ENCODE peak calls at places on chromosomes 4 and X, in seven cellular contexts. One of them, this sample, is unnamed.

GRCh38 chr4:165384186-165384585 is 5.4 kb downstream of the CPE start:
- DNase-seq in erythroblast: no peak
- DNase-seq in stomach: no peak
- DNase-seq in heart left ventricle: no peak
- DNase-seq in A549: no peak
- DNase-seq in GM12891: no peak
- DNase-seq in HepG2: no peak
- DNase-seq in this sample: no peak

GRCh38 chr4:3481783-3482397 is 18.8 kb downstream of the DOK7 start:
- DNase-seq in GM12891: no peak
- DNase-seq in stomach: peak
- DNase-seq in heart left ventricle: no peak
- DNase-seq in HepG2: no peak
- DNase-seq in erythroblast: no peak
- DNase-seq in A549: no peak
- DNase-seq in this sample: peak

GRCh38 chr4:2408401-2408958 is 10.0 kb downstream of the ZFYVE28 start:
- DNase-seq in stomach: no peak
- DNase-seq in heart left ventricle: no peak
- DNase-seq in GM12891: peak
- DNase-seq in A549: peak
- DNase-seq in erythroblast: peak
- DNase-seq in HepG2: no peak
- DNase-seq in this sample: peak

GRCh38 chr4:109701566-109702399 is 1.5 kb downstream of the CASP6 start:
- DNase-seq in erythroblast: peak
- DNase-seq in heart left ventricle: no peak
- DNase-seq in GM12891: no peak
- DNase-seq in HepG2: peak
- DNase-seq in stomach: no peak
- DNase-seq in A549: no peak
- DNase-seq in this sample: peak

GRCh38 chr4:25993564-25994185 is 79.7 kb downstream of the SMIM20 start:
- DNase-seq in HepG2: peak
- DNase-seq in A549: peak
- DNase-seq in GM12891: peak
- DNase-seq in erythroblast: peak
- DNase-seq in stomach: no peak
- DNase-seq in heart left ventricle: peak
- DNase-seq in this sample: peak

GRCh38 chr4:8132947-8133705 is 25.5 kb downstream of the ABLIM2 start:
- DNase-seq in HepG2: no peak
- DNase-seq in A549: no peak
- DNase-seq in GM12891: no peak
- DNase-seq in heart left ventricle: no peak
- DNase-seq in stomach: no peak
- DNase-seq in erythroblast: no peak
- DNase-seq in this sample: no peak

GRCh38 chr4:123619326-123619725 is 222.7 kb downstream of the SPRY1 start:
- DNase-seq in stomach: no peak
- DNase-seq in heart left ventricle: no peak
- DNase-seq in erythroblast: no peak
- DNase-seq in GM12891: no peak
- DNase-seq in HepG2: no peak
- DNase-seq in A549: no peak
- DNase-seq in this sample: no peak

GRCh38 chr4:111883557-111883999 is 261.7 kb upstream of the FAM241A start:
- DNase-seq in heart left ventricle: no peak
- DNase-seq in A549: no peak
- DNase-seq in erythroblast: no peak
- DNase-seq in GM12891: no peak
- DNase-seq in stomach: no peak
- DNase-seq in HepG2: no peak
- DNase-seq in this sample: no peak

GRCh38 chrX:12887767-12888166 is 18.7 kb upstream of the TLR8 start:
- DNase-seq in A549: no peak
- DNase-seq in GM12891: no peak
- DNase-seq in stomach: no peak
- DNase-seq in HepG2: no peak
- DNase-seq in erythroblast: no peak
- DNase-seq in heart left ventricle: no peak
- DNase-seq in this sample: no peak

GRCh38 chrX:38878674-38879375 is 77.6 kb downstream of the MID1IP1 start:
- DNase-seq in GM12891: no peak
- DNase-seq in heart left ventricle: no peak
- DNase-seq in stomach: no peak
- DNase-seq in A549: no peak
- DNase-seq in erythroblast: no peak
- DNase-seq in HepG2: no peak
- DNase-seq in this sample: no peak

GRCh38 chr4:158769175-158769831 is 477 bp downstream of the FNIP2 start:
- DNase-seq in heart left ventricle: peak
- DNase-seq in HepG2: no peak
- DNase-seq in erythroblast: peak
- DNase-seq in GM12891: peak
- DNase-seq in stomach: peak
- DNase-seq in A549: no peak
- DNase-seq in this sample: peak

GRCh38 chr4:112073201-112073600 is 72.1 kb upstream of the FAM241A start:
- DNase-seq in stomach: no peak
- DNase-seq in HepG2: no peak
- DNase-seq in erythroblast: no peak
- DNase-seq in A549: no peak
- DNase-seq in GM12891: no peak
- DNase-seq in heart left ventricle: no peak
- DNase-seq in this sample: no peak

GRCh38 chr4:174437324-174437723 is 85.0 kb downstream of the HPGD start:
- DNase-seq in A549: peak
- DNase-seq in heart left ventricle: no peak
- DNase-seq in GM12891: no peak
- DNase-seq in stomach: no peak
- DNase-seq in HepG2: no peak
- DNase-seq in erythroblast: no peak
- DNase-seq in this sample: no peak

GRCh38 chrX:105945266-105945665 is 93.3 kb downstream of the SERPINA7 start:
- DNase-seq in GM12891: no peak
- DNase-seq in erythroblast: no peak
- DNase-seq in HepG2: no peak
- DNase-seq in stomach: no peak
- DNase-seq in heart left ventricle: no peak
- DNase-seq in A549: no peak
- DNase-seq in this sample: no peak

GRCh38 chrX:27890611-27891010 is 82.8 kb downstream of the MAGEB10 start:
- DNase-seq in A549: peak
- DNase-seq in heart left ventricle: no peak
- DNase-seq in GM12891: no peak
- DNase-seq in erythroblast: no peak
- DNase-seq in HepG2: no peak
- DNase-seq in stomach: no peak
- DNase-seq in this sample: no peak

GRCh38 chrX:46758956-46759644 is at the start of gene SLC9A7:
- DNase-seq in stomach: peak
- DNase-seq in A549: peak
- DNase-seq in GM12891: peak
- DNase-seq in erythroblast: peak
- DNase-seq in heart left ventricle: peak
- DNase-seq in HepG2: peak
- DNase-seq in this sample: peak

GRCh38 chr4:13527983-13528822 is 16.1 kb downstream of the NKX3-2 start:
- DNase-seq in heart left ventricle: no peak
- DNase-seq in erythroblast: no peak
- DNase-seq in A549: no peak
- DNase-seq in GM12891: peak
- DNase-seq in stomach: no peak
- DNase-seq in HepG2: no peak
- DNase-seq in this sample: no peak

GRCh38 chr4:166501941-166502382 is 628.9 kb downstream of the TLL1 start:
- DNase-seq in HepG2: peak
- DNase-seq in erythroblast: peak
- DNase-seq in GM12891: no peak
- DNase-seq in A549: peak
- DNase-seq in stomach: no peak
- DNase-seq in heart left ventricle: no peak
- DNase-seq in this sample: no peak

GRCh38 chr4:1576200-1576960 is 107.7 kb downstream of the FAM53A start:
- DNase-seq in stomach: no peak
- DNase-seq in HepG2: no peak
- DNase-seq in heart left ventricle: no peak
- DNase-seq in erythroblast: no peak
- DNase-seq in GM12891: no peak
- DNase-seq in A549: no peak
- DNase-seq in this sample: no peak

GRCh38 chr4:183670251-183670650 is 11.2 kb downstream of the TRAPPC11 start:
- DNase-seq in A549: no peak
- DNase-seq in GM12891: no peak
- DNase-seq in heart left ventricle: no peak
- DNase-seq in erythroblast: no peak
- DNase-seq in HepG2: no peak
- DNase-seq in stomach: no peak
- DNase-seq in this sample: no peak

GRCh38 chr4:147057631-147057980 is 111.9 kb upstream of the TTC29 start:
- DNase-seq in A549: no peak
- DNase-seq in GM12891: no peak
- DNase-seq in heart left ventricle: no peak
- DNase-seq in HepG2: no peak
- DNase-seq in erythroblast: no peak
- DNase-seq in stomach: no peak
- DNase-seq in this sample: no peak

GRCh38 chr4:124025423-124025822 is 628.8 kb downstream of the SPRY1 start:
- DNase-seq in erythroblast: no peak
- DNase-seq in heart left ventricle: no peak
- DNase-seq in GM12891: no peak
- DNase-seq in stomach: no peak
- DNase-seq in A549: no peak
- DNase-seq in HepG2: no peak
- DNase-seq in this sample: no peak

DNA sequence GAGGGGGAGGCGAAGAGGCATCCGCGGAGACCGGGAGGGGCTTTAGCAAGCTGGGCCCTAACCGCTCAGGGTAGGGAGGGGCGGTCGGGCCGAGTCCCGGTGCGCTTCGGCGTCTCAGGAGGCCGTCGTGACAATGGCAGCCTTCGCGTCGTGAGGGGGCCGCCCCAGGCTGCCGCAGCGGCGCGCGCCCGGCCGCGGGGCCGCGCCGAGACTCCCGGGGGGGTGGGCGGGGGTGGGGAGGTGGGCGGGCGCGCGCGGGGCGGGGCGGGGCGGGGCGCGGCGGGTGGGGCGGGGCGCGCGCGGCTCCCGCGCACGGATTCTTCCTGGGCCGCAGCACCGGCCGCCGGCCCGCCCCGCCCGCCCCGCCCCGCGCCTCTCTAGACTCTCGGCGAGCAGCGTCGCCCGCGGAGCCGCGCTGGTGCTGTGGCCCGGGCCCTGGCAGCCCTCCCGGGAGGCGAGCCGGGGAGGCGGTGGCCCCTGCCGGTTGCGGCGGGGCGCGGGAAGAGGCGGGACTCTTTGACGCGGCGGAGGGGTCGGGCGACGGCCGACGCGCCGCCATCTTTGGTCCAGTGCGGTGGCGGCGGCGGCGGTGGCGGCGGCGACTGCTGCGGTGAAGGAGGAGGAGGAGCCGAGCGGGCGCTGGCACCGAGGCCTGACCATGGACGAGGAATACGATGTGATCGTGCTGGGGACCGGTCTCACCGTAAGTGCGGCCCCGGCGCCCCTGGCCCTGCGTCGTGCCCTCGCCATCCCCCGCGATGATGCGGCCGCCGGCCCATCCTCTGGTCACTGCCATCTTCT is at the start of gene GDI1:
- DNase-seq in heart left ventricle: peak
- DNase-seq in A549: peak
- DNase-seq in HepG2: no peak
- DNase-seq in erythroblast: peak
- DNase-seq in stomach: peak
- DNase-seq in GM12891: peak
- DNase-seq in this sample: peak
- TF ChIP-seq POLR2A in heart left ventricle: no peak
- TF ChIP-seq POLR2A in A549: peak
- TF ChIP-seq POLR2A in HepG2: no peak
- TF ChIP-seq POLR2A in erythroblast: peak
- TF ChIP-seq POLR2A in stomach: no peak
- TF ChIP-seq POLR2A in GM12891: no peak
- TF ChIP-seq POLR2A in this sample: peak

GRCh38 chrX:56995271-56995994 is at the start of gene SPIN3:
- DNase-seq in erythroblast: peak
- DNase-seq in GM12891: peak
- DNase-seq in heart left ventricle: peak
- DNase-seq in HepG2: peak
- DNase-seq in A549: peak
- DNase-seq in stomach: peak
- DNase-seq in this sample: peak
- TF ChIP-seq POLR2A in erythroblast: no peak
- TF ChIP-seq POLR2A in GM12891: peak
- TF ChIP-seq POLR2A in heart left ventricle: no peak
- TF ChIP-seq POLR2A in HepG2: peak
- TF ChIP-seq POLR2A in A549: peak
- TF ChIP-seq POLR2A in stomach: no peak
- TF ChIP-seq POLR2A in this sample: peak

GRCh38 chr4:177023951-177024350 is 231.2 kb upstream of the VEGFC start:
- DNase-seq in stomach: no peak
- DNase-seq in heart left ventricle: no peak
- DNase-seq in A549: no peak
- DNase-seq in erythroblast: no peak
- DNase-seq in GM12891: no peak
- DNase-seq in HepG2: no peak
- DNase-seq in this sample: no peak
- TF ChIP-seq POLR2A in stomach: no peak
- TF ChIP-seq POLR2A in heart left ventricle: no peak
- TF ChIP-seq POLR2A in A549: no peak
- TF ChIP-seq POLR2A in erythroblast: no peak
- TF ChIP-seq POLR2A in GM12891: no peak
- TF ChIP-seq POLR2A in HepG2: no peak
- TF ChIP-seq POLR2A in this sample: no peak

DNA sequence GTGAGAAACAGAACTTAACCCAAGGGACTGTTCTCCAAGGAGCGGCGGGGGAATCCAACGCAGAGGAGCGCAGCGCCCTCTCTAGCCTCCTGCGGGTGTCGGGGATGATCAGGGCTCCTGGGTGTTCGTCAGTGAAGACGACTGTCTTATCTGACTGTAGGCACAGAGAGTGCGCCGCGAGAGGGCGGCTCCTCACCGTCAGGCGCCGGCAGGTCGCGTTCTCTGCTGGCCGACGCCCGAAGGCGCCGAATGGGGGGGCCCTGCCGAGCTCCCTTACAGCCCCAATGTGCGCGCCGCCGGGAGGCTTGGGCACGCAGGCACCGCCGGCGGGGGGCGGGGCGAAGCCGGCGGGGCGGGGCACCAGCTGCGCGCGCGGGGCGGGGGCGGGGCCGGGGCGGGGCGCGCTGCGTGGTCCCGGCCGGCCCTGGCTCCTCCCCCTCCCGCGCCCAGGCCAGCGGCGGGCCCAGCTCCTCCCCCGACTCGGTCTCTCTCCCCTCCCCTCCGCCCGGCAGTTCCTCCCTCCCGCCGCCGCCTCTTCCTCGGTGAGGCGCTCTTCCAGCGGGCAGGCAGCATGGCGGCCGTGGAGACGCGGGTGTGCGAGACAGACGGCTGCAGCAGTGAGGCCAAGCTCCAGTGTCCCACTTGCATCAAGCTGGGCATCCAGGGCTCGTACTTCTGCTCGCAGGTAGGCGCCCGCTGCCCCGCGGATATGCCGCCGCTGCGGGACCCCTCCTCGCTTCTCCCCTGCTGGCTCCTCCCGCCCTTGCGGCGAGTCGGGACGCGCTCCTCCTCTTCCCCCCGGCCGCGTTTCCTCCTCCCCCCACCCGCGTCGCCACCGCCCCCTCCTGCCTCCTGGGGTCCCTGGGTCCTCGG is at the start of gene METAP1:
- DNase-seq in A549: peak
- DNase-seq in erythroblast: peak
- DNase-seq in GM12891: peak
- DNase-seq in heart left ventricle: peak
- DNase-seq in HepG2: peak
- DNase-seq in stomach: peak
- DNase-seq in this sample: peak
- TF ChIP-seq POLR2A in A549: peak
- TF ChIP-seq POLR2A in erythroblast: peak
- TF ChIP-seq POLR2A in GM12891: peak
- TF ChIP-seq POLR2A in heart left ventricle: peak
- TF ChIP-seq POLR2A in HepG2: peak
- TF ChIP-seq POLR2A in stomach: peak
- TF ChIP-seq POLR2A in this sample: peak

This sample was measured in transverse colon.